ENCODE peak calls at places on chromosomes 5 and 9, in five cellular contexts. One of them, this sample, is unnamed. For H3K4me1, the result is how much of the 10 kb centered on the place peaks cover.

GRCh38 chr5:155250601-155251000 is 237.0 kb downstream of the KIF4B start:
- DNase-seq in foreskin keratinocyte: no peak
- DNase-seq in A549: no peak
- DNase-seq in lower lobe of right lung: no peak
- DNase-seq in vagina: no peak
- DNase-seq in this sample: no peak

GRCh38 chr5:154308457-154309360 is 118.2 kb downstream of the GALNT10 start:
- DNase-seq in A549: peak
- DNase-seq in vagina: peak
- DNase-seq in lower lobe of right lung: no peak
- DNase-seq in foreskin keratinocyte: peak
- DNase-seq in this sample: peak

GRCh38 chr5:36444582-36444999 is 142.9 kb upstream of the RANBP3L start:
- DNase-seq in vagina: no peak
- DNase-seq in foreskin keratinocyte: peak
- DNase-seq in A549: no peak
- DNase-seq in lower lobe of right lung: no peak
- DNase-seq in this sample: no peak

GRCh38 chr9:88922091-88922490 is 69.2 kb upstream of the S1PR3 start:
- DNase-seq in foreskin keratinocyte: no peak
- DNase-seq in A549: no peak
- DNase-seq in lower lobe of right lung: no peak
- DNase-seq in vagina: no peak
- DNase-seq in this sample: no peak

GRCh38 chr5:20655211-20655610 is 667.2 kb upstream of the CDH18 start:
- DNase-seq in lower lobe of right lung: no peak
- DNase-seq in A549: no peak
- DNase-seq in vagina: no peak
- DNase-seq in foreskin keratinocyte: no peak
- DNase-seq in this sample: no peak

GRCh38 chr5:146592342-146592741 is 76.4 kb upstream of the GPR151 start:
- DNase-seq in lower lobe of right lung: no peak
- DNase-seq in foreskin keratinocyte: no peak
- DNase-seq in vagina: no peak
- DNase-seq in A549: no peak
- DNase-seq in this sample: no peak

GRCh38 chr9:134344068-134344820 is 18.0 kb downstream of the RXRA start:
- DNase-seq in foreskin keratinocyte: no peak
- DNase-seq in A549: no peak
- DNase-seq in lower lobe of right lung: peak
- DNase-seq in vagina: no peak
- DNase-seq in this sample: no peak

GRCh38 chr9:79711874-79712273 is 140.1 kb downstream of the TLE4 start:
- DNase-seq in A549: no peak
- DNase-seq in foreskin keratinocyte: no peak
- DNase-seq in vagina: no peak
- DNase-seq in lower lobe of right lung: no peak
- DNase-seq in this sample: no peak

GRCh38 chr9:136057236-136058151 is 37.6 kb downstream of the NACC2 start:
- DNase-seq in foreskin keratinocyte: no peak
- DNase-seq in vagina: no peak
- DNase-seq in lower lobe of right lung: no peak
- DNase-seq in A549: no peak
- DNase-seq in this sample: peak

GRCh38 chr9:101166717-101167116 is 138.2 kb downstream of the PLPPR1 start:
- DNase-seq in foreskin keratinocyte: no peak
- DNase-seq in vagina: no peak
- DNase-seq in lower lobe of right lung: no peak
- DNase-seq in A549: no peak
- DNase-seq in this sample: no peak

GRCh38 chr9:30012622-30013021 is 2371.8 kb upstream of the ACO1 start:
- DNase-seq in foreskin keratinocyte: no peak
- DNase-seq in lower lobe of right lung: no peak
- DNase-seq in A549: no peak
- DNase-seq in vagina: no peak
- DNase-seq in this sample: no peak

GRCh38 chr9:69157751-69158466 is 16.2 kb upstream of the TJP2 start:
- DNase-seq in lower lobe of right lung: no peak
- DNase-seq in A549: no peak
- DNase-seq in vagina: no peak
- DNase-seq in foreskin keratinocyte: peak
- DNase-seq in this sample: no peak

GRCh38 chr5:124876983-124877382 is 130.5 kb upstream of the ZNF608 start:
- DNase-seq in vagina: no peak
- DNase-seq in foreskin keratinocyte: no peak
- DNase-seq in A549: no peak
- DNase-seq in lower lobe of right lung: no peak
- DNase-seq in this sample: no peak

GRCh38 chr9:135251331-135251761 is 163.9 kb downstream of the OLFM1 start:
- DNase-seq in A549: no peak
- DNase-seq in vagina: no peak
- DNase-seq in lower lobe of right lung: peak
- DNase-seq in foreskin keratinocyte: no peak
- DNase-seq in this sample: no peak

GRCh38 chr9:88303785-88304495 is 84.3 kb upstream of the SPIN1 start:
- DNase-seq in vagina: no peak
- DNase-seq in foreskin keratinocyte: peak
- DNase-seq in A549: no peak
- DNase-seq in lower lobe of right lung: no peak
- DNase-seq in this sample: no peak

DNA sequence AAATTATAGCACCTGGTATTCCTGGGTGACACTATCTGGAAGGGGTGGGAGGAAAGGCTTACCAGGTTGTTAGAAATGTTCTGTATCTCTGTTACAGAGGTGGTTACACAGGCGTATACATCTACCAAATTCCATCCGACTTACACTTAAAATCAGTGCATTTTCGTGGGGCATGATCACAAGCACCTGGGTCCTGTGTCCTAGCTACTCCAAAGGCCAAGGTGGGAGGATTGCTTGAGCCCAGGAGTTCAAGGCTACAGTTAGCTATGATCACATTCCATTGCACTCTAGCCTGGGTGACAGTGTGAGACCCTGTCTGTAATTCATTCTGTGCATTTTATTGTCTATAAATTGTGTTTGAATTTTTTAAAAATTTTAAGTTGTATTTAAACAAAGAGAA is 118.2 kb upstream of the DMRT1 start:
- DNase-seq in A549: no peak
- DNase-seq in vagina: no peak
- DNase-seq in lower lobe of right lung: no peak
- DNase-seq in foreskin keratinocyte: no peak
- DNase-seq in this sample: no peak
- H3K4me1 ChIP-seq in A549: under half
- H3K4me1 ChIP-seq in vagina: under half
- H3K4me1 ChIP-seq in lower lobe of right lung: under half
- H3K4me1 ChIP-seq in foreskin keratinocyte: under half
- H3K4me1 ChIP-seq in this sample: under half

DNA sequence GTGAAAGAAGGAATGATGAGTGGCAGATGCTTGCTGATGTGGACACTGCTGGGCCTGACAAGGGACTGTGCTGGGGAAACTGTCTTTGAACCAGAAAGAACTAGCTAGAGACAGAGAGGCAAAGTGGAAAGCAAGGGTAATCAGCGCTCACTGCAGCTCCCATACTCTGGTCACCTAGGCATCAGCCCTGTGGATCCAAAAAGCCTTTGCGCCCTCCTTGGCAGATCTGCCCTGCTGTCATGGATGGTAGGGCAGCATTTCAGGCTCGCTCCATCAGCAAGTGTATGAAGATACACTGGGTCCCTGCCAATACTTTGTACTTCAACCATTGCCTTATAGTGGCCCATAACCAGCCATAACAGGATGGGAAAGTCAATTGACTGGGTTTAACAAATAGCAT is 6.6 kb upstream of the ALDH1B1 start:
- DNase-seq in vagina: no peak
- DNase-seq in A549: no peak
- DNase-seq in foreskin keratinocyte: no peak
- DNase-seq in lower lobe of right lung: no peak
- DNase-seq in this sample: no peak
- H3K4me1 ChIP-seq in vagina: under half
- H3K4me1 ChIP-seq in A549: under half
- H3K4me1 ChIP-seq in foreskin keratinocyte: under half
- H3K4me1 ChIP-seq in lower lobe of right lung: under half
- H3K4me1 ChIP-seq in this sample: half or more

GRCh38 chr5:10599828-10600227 is 36.0 kb downstream of the ANKRD33B start:
- DNase-seq in A549: no peak
- DNase-seq in lower lobe of right lung: no peak
- DNase-seq in foreskin keratinocyte: peak
- DNase-seq in vagina: no peak
- DNase-seq in this sample: no peak
- H3K4me1 ChIP-seq in A549: half or more
- H3K4me1 ChIP-seq in lower lobe of right lung: under half
- H3K4me1 ChIP-seq in foreskin keratinocyte: under half
- H3K4me1 ChIP-seq in vagina: under half
- H3K4me1 ChIP-seq in this sample: under half

GRCh38 chr9:133124123-133124948 is 3.3 kb upstream of the RALGDS start:
- DNase-seq in lower lobe of right lung: no peak
- DNase-seq in foreskin keratinocyte: no peak
- DNase-seq in A549: no peak
- DNase-seq in vagina: no peak
- DNase-seq in this sample: no peak
- H3K4me1 ChIP-seq in lower lobe of right lung: half or more
- H3K4me1 ChIP-seq in foreskin keratinocyte: under half
- H3K4me1 ChIP-seq in A549: under half
- H3K4me1 ChIP-seq in vagina: half or more
- H3K4me1 ChIP-seq in this sample: under half

GRCh38 chr9:19162956-19163355 is 35.7 kb upstream of the PLIN2 start:
- DNase-seq in foreskin keratinocyte: peak
- DNase-seq in lower lobe of right lung: peak
- DNase-seq in vagina: no peak
- DNase-seq in A549: peak
- DNase-seq in this sample: no peak
- H3K4me1 ChIP-seq in foreskin keratinocyte: under half
- H3K4me1 ChIP-seq in lower lobe of right lung: under half
- H3K4me1 ChIP-seq in vagina: under half
- H3K4me1 ChIP-seq in A549: under half
- H3K4me1 ChIP-seq in this sample: under half